ENCODE peak calls at places on chromosomes 3 and 15, in seven cellular contexts. C is kidney epithelial cell, W is adrenal gland, O is psoas muscle, A is ovary, U is heart left ventricle, I is BJ. L is an unnamed sample.

GRCh38 chr3:31164398-31164797 is 269.9 kb upstream of the GADL1 start:
- DNase-seq in C (no peak), W (no peak), O (no peak), A (no peak), U (no peak), I (no peak), L (no peak)

GRCh38 chr3:138364356-138365252 is 16.2 kb downstream of the MRAS start:
- DNase-seq in C (no peak), W (no peak), O (no peak), A (no peak), U (peak), I (no peak), L (no peak)

GRCh38 chr15:99446565-99447496 is 119.0 kb upstream of the MEF2A start:
- DNase-seq in C (no peak), W (no peak), O (no peak), A (no peak), U (no peak), I (no peak), L (no peak)

GRCh38 chr3:174202146-174202545 is 657.0 kb upstream of the NAALADL2 start:
- DNase-seq in C (no peak), W (no peak), O (no peak), A (no peak), U (no peak), I (no peak), L (no peak)

GRCh38 chr3:25338158-25338725 is 89.8 kb upstream of the RARB start:
- DNase-seq in C (no peak), W (no peak), O (no peak), A (no peak), U (no peak), I (no peak), L (no peak)

GRCh38 chr3:171028025-171028778 is 1.7 kb upstream of the SLC2A2 start:
- DNase-seq in C (peak), W (peak), O (peak), A (peak), U (peak), I (peak), L (peak)

GRCh38 chr3:149332781-149333517 is 487 bp downstream of the TM4SF18 start:
- DNase-seq in C (no peak), W (no peak), O (no peak), A (no peak), U (no peak), I (no peak), L (no peak)

GRCh38 chr3:139588450-139588849 is 48.9 kb upstream of the RBP1 start:
- DNase-seq in C (no peak), W (no peak), O (no peak), A (no peak), U (peak), I (no peak), L (no peak)

GRCh38 chr3:98733055-98733777 is 29.9 kb upstream of the ST3GAL6 start:
- DNase-seq in C (no peak), W (peak), O (peak), A (peak), U (peak), I (no peak), L (no peak)

GRCh38 chr15:67397139-67397538 is 123.8 kb upstream of the C15orf61 start:
- DNase-seq in C (no peak), W (no peak), O (no peak), A (no peak), U (no peak), I (no peak), L (no peak)
- TF ChIP-seq CTCF in C (no peak), W (no peak), O (no peak), A (no peak), U (no peak), I (peak), L (no peak)

DNA sequence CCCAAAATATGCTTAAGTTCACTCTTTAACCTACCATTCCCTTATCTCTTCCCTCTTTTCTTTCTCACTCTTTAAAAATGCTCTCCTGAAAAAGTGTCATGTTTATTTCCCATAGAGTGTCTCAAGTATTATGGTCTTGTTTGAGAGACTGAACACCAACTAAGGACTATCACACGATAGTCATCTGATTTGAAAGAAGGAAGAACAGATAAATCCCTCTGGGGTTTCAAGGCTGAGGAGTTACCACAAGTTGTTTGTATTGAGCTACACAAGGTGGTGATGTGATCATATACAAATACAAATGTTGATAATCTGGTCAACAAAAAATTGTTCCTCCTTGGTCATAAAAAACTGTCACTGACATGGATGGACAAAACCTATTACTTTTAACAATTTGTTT is 13.8 kb downstream of the MEIS2 start:
- DNase-seq in C (no peak), W (no peak), O (no peak), A (no peak), U (no peak), I (no peak), L (no peak)
- H3K4me3 ChIP-seq in C (no peak), W (no peak), O (no peak), A (no peak), U (no peak), I (no peak), L (no peak)

GRCh38 chr3:49668414-49668797 is 5.7 kb upstream of the APEH start:
- DNase-seq in C (no peak), W (no peak), O (no peak), A (no peak), U (no peak), I (no peak), L (no peak)
- TF ChIP-seq CTCF in C (peak), W (no peak), O (no peak), A (no peak), U (no peak), I (peak), L (no peak)

GRCh38 chr15:89777073-89777820 is 1.1 kb downstream of the MESP2 start:
- DNase-seq in C (no peak), W (no peak), O (no peak), A (no peak), U (no peak), I (no peak), L (no peak)
- H3K4me3 ChIP-seq in C (no peak), W (no peak), O (peak), A (no peak), U (peak), I (no peak), L (no peak)

DNA sequence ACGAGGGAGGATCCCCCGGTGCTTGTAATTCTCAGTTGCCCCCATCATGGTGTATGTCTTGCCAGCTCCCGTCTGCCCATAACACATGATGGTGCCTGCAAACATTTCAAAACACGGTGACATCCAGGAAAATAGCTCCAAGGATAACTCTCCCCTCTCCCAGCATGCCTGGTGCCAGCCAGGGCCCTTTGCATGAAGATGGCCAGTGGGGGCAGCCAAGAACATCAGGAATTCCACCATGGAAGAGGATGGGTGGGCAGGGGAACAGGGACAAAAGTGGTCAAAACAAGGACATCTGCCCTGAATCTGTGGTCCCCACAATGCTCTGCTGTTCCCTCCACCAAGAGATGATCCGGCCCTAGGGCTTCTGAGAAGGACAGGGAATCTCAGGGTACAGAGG is 9.0 kb downstream of the KIF9 start:
- DNase-seq in C (no peak), W (no peak), O (no peak), A (no peak), U (no peak), I (no peak), L (no peak)
- TF ChIP-seq CTCF in C (no peak), W (no peak), O (no peak), A (no peak), U (no peak), I (no peak), L (no peak)

DNA sequence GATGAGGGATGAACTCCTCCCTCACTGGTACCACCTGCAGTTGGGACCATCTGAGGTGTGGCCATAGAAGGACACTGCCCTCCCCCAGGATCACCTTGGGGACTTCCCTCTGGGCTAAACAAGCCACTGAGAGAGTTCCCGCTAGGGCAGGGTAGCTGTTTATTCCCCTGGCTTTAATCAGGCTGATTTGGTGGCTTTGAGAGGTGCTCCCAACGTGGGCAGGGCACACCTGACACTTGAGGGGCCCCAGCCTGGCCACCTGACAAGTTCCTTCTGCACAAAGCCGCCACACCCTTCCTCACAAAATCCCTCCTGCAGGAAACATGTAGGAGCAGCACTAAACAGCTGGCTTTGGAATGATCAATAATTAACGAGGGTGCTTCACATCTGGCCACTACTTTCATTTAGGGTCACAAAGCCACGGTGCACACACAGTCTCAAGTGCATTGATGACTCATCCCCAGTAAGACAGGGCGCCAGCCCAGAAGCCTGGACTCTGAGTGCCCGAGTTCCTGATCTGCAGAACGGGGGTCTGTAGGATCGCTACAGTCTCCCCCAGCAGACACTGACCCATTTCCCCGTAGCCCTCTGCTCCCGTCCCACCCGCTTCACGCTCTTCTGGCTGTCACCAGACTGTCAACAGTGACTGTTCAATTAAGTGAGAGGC is 75.1 kb downstream of the ATP10A start:
- DNase-seq in C (no peak), W (peak), O (no peak), A (peak), U (peak), I (no peak), L (no peak)
- H3K4me3 ChIP-seq in C (no peak), W (no peak), O (no peak), A (no peak), U (no peak), I (no peak), L (no peak)

DNA sequence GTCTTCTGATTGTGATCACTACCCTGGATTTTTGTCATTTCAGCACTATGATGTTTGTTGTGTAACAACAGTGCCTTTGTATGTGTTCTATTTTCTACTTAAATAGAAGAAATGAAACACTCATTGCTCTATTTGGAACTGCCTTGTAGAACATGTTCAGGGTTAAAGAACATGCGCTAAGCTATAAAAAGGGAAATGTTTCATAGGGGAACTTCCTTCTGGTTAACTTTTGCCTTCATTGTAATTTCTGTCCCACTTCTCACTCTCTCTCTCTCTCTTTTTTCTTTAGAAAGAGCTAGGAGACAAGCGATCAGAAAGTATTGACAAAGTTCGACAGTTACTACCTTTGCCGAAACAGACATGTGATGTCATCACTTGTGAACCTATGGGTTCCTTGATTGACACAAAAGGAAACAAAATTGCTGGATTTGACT is at the start of gene P2RY12:
- DNase-seq in C (no peak), W (no peak), O (no peak), A (no peak), U (no peak), I (no peak), L (no peak)
- TF ChIP-seq CTCF in C (no peak), W (no peak), O (no peak), A (no peak), U (no peak), I (no peak), L (no peak)

DNA sequence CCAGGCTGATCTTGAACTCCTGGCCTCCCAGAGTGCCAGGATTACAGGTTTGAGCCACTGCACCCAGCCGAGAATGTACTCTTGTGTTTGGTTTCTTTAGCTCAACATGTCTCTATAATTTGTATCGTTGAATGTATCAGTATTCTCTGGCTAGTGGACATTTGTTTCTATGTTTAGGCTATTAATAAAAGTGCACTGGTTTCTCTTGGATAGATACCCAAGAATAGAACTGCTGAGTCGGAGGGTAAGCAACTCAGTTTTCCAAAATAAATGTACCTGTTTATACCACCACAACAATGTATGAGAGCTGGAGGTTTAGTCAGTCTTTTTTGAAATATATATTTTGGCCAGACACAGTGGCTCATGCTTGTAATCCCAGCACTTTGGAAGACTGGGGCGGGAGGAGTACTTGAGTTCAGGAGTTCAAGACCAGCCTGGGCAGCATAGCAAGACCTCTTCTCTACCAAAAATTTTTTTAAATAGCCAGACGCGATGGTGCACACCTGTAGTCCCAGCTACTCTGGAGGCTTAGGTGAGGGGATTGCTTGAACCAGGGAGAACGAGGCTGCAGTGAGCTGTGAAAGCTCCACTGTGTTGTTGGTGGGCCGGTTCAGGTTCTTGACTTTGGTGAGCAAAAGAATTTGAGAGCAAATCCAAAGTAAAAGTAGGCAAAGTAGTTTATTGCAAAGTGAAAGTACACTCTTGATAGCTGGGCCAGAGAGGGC is 7.7 kb upstream of the IVD start:
- DNase-seq in C (no peak), W (no peak), O (no peak), A (no peak), U (no peak), I (no peak), L (no peak)
- H3K4me3 ChIP-seq in C (no peak), W (no peak), O (no peak), A (no peak), U (no peak), I (no peak), L (no peak)

DNA sequence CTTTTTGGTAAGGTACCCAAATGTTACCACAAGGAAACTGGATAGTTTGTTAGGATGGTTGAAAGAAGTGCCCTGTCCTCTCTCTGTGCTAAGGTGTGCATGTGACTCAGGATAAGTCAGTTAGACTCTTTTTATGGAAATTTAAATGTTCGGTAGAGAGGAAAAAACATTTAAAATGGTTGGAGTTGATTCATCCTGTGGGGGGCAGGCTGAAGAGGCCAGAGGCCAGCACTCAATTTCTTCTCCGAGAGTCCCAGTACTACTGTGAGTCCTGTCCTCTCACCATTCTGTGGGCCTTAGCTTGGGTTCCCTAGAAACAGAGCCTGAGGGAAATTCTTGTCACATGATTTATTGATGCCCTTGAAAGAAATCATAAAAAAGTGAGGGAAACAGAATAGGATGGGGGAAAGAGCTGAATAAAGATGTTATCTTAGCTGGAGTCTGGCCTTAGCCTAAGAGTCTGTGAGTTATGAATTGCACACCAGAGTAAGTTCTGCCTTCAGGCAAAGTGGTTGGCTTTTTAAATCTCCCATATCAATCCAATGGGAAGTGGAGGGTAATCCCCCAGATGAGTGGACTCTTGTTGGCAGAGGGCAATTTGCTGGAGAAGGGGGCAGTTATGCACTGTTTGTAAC is 106.5 kb upstream of the GALNT15 start:
- DNase-seq in C (no peak), W (no peak), O (no peak), A (no peak), U (no peak), I (peak), L (peak)
- TF ChIP-seq CTCF in C (no peak), W (no peak), O (no peak), A (no peak), U (no peak), I (peak), L (no peak)

GRCh38 chr3:184564685-184565385 is 3.2 kb downstream of the EPHB3 start:
- DNase-seq in C (no peak), W (no peak), O (no peak), A (peak), U (no peak), I (no peak), L (no peak)

GRCh38 chr3:184563569-184563925 is 2.0 kb downstream of the EPHB3 start:
- DNase-seq in C (no peak), W (no peak), O (no peak), A (no peak), U (no peak), I (no peak), L (no peak)

GRCh38 chr3:184565421-184566211 is 4.0 kb downstream of the EPHB3 start:
- DNase-seq in C (peak), W (peak), O (no peak), A (peak), U (no peak), I (peak), L (peak)

GRCh38 chr3:184562875-184563568 is 1.4 kb downstream of the EPHB3 start:
- DNase-seq in C (no peak), W (no peak), O (no peak), A (peak), U (peak), I (no peak), L (no peak)

GRCh38 chr3:184563941-184564684 is 2.5 kb downstream of the EPHB3 start:
- DNase-seq in C (no peak), W (no peak), O (no peak), A (no peak), U (no peak), I (no peak), L (no peak)
- H3K4me3 ChIP-seq in C (no peak), W (no peak), O (no peak), A (peak), U (no peak), I (peak), L (no peak)

L was measured in AG09309.